ENCODE peak calls at places on chromosomes 13 and 19, in nine cellular contexts. X is A549; Y is tibial nerve; D is CD8-positive, alpha-beta T cell; I is neural progenitor cell; A is cardiac muscle cell; O is PC-9; W is heart left ventricle; E is GM23248. T is an unnamed sample.

GRCh38 chr13:60047943-60048342 is 115.8 kb downstream of the DIAPH3 start:
- DNase-seq in X (no peak), O (no peak), W (no peak), E (no peak), Y (no peak), I (peak; percentile 9), A (peak; percentile 10), D (no peak), T (peak; percentile 88)

GRCh38 chr19:17302391-17303166 is 646 bp downstream of the ABHD8 start:
- DNase-seq in O (no peak), E (no peak), A (no peak), Y (no peak), I (peak; percentile 42), X (no peak), W (no peak), D (peak; percentile 46), T (no peak)

GRCh38 chr13:69319659-69320058 is 788.0 kb upstream of the ATXN8OS start:
- DNase-seq in A (no peak), X (no peak), W (no peak), D (no peak), Y (no peak), I (no peak), O (no peak), E (no peak), T (no peak)

GRCh38 chr19:15330801-15331418 is 1.4 kb downstream of the BRD4 start:
- DNase-seq in X (peak; percentile 51), D (no peak), A (peak; percentile 64), Y (no peak), I (peak; percentile 56), W (no peak), E (peak; percentile 92), O (peak; percentile 18), T (no peak)

GRCh38 chr13:25762795-25763377 is 288.9 kb downstream of the SHISA2 start:
- DNase-seq in A (no peak), W (no peak), Y (no peak), X (no peak), D (no peak), O (no peak), I (no peak), E (no peak), T (no peak)

GRCh38 chr19:29743681-29744080 is 28.6 kb upstream of the C19orf12 start:
- DNase-seq in X (no peak), D (no peak), A (no peak), I (no peak), W (no peak), E (no peak), Y (no peak), O (no peak), T (no peak)

GRCh38 chr13:46668906-46669525 is 116.0 kb downstream of the LRCH1 start:
- DNase-seq in X (no peak), O (no peak), Y (no peak), I (no peak), E (no peak), D (no peak), A (no peak), W (no peak), T (peak; percentile 72)

GRCh38 chr19:3480383-3481091 is at the start of gene SMIM24:
- DNase-seq in O (no peak), E (no peak), A (no peak), X (no peak), I (no peak), W (no peak), D (no peak), Y (no peak), T (no peak)

GRCh38 chr19:46147791-46148288 is at the start of gene IGFL2:
- DNase-seq in X (no peak), O (peak; percentile 14), I (no peak), Y (no peak), A (peak; percentile 14), D (no peak), W (no peak), E (peak; percentile 39), T (no peak)

GRCh38 chr13:113582841-113583631 is 1.5 kb upstream of the TFDP1 start:
- DNase-seq in O (no peak), X (no peak), E (no peak), D (no peak), I (no peak), A (no peak), W (peak; percentile 58), Y (no peak), T (no peak)
- H3K4me3 ChIP-seq in O (no peak overlapping the region), X (no peak overlapping the region), E (no peak overlapping the region), D (no peak overlapping the region), I (no peak overlapping the region), A (no peak overlapping the region), W (no peak overlapping the region), Y (no peak overlapping the region), T (no peak overlapping the region)

GRCh38 chr19:2271516-2272103 is 10.4 kb downstream of the PEAK3 start:
- DNase-seq in Y (no peak), I (peak; percentile 26), X (no peak), O (no peak), A (peak; percentile 78), E (peak; percentile 89), D (no peak), W (peak; percentile 65), T (peak; percentile 58)
- H3K4me1 ChIP-seq in Y (no peaks in the 10 kb centered on the region), I (peaks cover 17% of the 10 kb centered on the region), X (peaks cover 25% of the 10 kb centered on the region), O (peaks cover 15% of the 10 kb centered on the region), A (peaks cover 6% of the 10 kb centered on the region), E (peaks cover 21% of the 10 kb centered on the region), D (peaks cover 40% of the 10 kb centered on the region), W (peaks cover 61% of the 10 kb centered on the region), T (peaks cover 26% of the 10 kb centered on the region)

DNA sequence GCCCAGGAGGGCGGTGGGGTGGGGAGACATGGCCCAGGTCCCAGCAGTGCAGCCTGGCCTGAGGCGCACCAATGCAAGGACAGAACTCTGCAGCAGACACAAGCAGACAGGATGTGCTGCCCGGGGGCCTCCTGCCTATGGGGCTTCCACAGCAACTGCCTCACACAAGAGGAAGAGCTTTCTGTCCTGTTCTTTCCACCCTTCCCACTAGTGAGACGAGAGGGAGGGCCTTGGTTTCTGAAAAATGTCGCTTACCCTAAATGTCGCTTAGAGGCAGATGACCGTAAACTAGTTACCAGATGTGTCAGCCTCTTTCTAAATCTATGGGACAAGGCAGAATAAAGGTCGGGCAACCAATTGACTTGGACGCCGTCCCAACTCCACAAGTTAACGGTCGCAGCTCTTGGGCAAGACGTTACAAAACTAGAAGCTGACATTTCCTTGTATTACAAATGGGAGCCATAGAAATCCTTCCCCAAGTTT is at the start of gene LAIR1:
- DNase-seq in I (no peak), W (peak; percentile 75), X (no peak), O (no peak), D (peak; percentile 44), E (no peak), Y (peak; percentile 42), A (peak; percentile 22), T (no peak)
- H3K4me3 ChIP-seq in I (no peak within 1 kb of the TSS), W (peak within 1 kb of the TSS; percentile 44), X (no peak within 1 kb of the TSS), O (no peak within 1 kb of the TSS), D (peak within 1 kb of the TSS; percentile 83), E (no peak within 1 kb of the TSS), Y (peak within 1 kb of the TSS; percentile 15), A (no peak within 1 kb of the TSS), T (no peak within 1 kb of the TSS)

DNA sequence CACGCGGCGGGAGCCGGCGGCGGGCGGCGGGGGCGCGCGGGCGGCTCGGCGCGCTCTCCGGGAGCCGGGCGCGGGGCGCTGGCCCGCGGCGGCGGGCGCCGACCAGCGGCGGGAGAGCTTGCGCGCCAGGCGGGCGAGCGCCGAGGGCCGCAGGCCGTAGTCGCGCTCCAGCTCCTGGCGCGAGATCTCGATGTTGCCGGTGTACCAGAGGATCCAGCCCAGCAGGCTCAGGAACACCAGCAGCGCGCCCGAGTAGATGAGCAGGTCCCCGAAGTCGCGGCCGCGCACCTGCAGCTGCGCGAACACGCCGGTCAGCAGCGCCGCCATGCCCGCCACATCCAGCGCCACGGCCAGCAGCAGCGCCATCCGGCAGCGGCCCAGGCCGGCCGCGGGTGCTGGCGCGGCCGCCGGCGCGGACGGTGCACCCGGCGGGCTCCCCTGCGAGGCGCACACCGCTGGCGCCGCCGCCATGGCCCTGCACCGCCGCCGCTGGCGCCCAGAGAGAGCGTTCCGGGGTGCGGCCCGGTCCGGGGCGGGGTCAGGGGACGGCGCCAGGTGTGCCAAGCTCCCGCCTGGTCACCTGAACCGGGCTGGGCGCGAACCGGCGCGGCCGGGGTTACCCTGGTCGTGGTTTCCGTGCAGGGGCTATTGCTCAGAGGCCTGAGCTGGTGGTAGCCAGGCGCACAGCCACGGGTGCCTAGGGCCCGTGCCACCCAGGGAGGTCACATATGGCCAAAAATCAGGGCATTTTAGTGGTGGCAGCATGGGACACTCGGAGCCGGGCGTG is at the start of gene TMEM238:
- DNase-seq in X (peak; percentile 72), D (no peak), E (peak; percentile 86), A (peak; percentile 75), I (peak; percentile 88), Y (no peak), O (peak; percentile 86), W (peak; percentile 78), T (peak; percentile 73)
- H3K4me1 ChIP-seq in X (peaks cover 40% of the 10 kb centered on the region), D (peaks cover 44% of the 10 kb centered on the region), E (peaks cover 32% of the 10 kb centered on the region), A (peaks cover 20% of the 10 kb centered on the region), I (peaks cover 35% of the 10 kb centered on the region), Y (no peaks in the 10 kb centered on the region), O (peaks cover 39% of the 10 kb centered on the region), W (peaks cover 44% of the 10 kb centered on the region), T (peaks cover 19% of the 10 kb centered on the region)

DNA sequence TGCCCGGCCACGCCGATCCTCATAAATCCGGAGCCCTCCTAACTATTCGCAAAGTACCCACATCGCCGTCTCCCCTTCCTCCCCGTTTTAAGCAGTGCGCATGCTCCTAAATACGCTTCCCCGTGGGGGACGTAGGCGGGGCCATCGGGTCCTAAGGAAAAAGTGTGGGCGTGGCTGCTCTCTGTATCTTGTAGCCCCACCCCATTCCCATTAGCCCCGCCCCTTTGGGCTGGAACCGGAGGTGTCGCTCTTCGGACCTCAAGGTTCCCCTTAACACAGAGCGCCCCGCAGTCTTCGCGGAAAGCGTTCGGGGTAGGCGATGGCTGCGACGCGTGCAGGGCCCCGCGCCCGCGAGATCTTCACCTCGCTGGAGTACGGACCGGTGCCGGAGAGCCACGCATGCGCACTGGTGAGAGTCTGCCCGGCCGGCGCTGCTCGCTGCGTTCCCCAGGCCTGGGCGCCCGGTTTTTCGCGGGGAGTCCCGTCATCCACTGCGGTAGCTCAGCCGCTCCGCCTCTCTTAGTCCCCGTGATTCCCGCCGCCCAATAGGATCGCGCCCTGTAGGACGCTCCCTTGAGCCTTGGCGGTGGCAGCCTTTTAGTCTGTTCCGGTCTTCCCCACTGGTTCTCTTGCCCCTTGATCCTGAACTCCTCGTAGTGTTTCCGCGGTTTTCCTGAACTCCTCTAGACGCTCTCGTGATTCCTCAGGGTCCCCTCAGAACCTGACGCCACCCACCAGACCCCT is at the start of gene ALDH16A1:
- DNase-seq in E (peak; percentile 100), Y (peak; percentile 100), I (peak; percentile 99), O (peak; percentile 96), A (peak; percentile 99), D (peak; percentile 96), W (peak; percentile 99), X (peak; percentile 99), T (peak; percentile 99)
- H3K4me3 ChIP-seq in E (peak within 1 kb of the TSS; percentile 100), Y (peak within 1 kb of the TSS; percentile 69), I (peak within 1 kb of the TSS; percentile 72), O (peak within 1 kb of the TSS; percentile 87), A (peak within 1 kb of the TSS; percentile 76), D (peak within 1 kb of the TSS; percentile 87), W (peak within 1 kb of the TSS; percentile 53), X (peak within 1 kb of the TSS; percentile 90), T (peak within 1 kb of the TSS; percentile 59)